ENCODE peak calls at places on chromosomes 12 and 14, in four cellular contexts. C is A549, Y is Peyer's patch, G is HCT116. B is an unnamed sample.

GRCh38 chr14:79730911-79731310 is 480.4 kb downstream of the DIO2 start:
- DNase-seq in Y (no peak), C (no peak), G (no peak), B (no peak)

GRCh38 chr14:89853976-89854693 is 100.4 kb downstream of the EFCAB11 start:
- DNase-seq in C (no peak), Y (no peak), G (no peak), B (no peak)

GRCh38 chr12:11723993-11724392 is 74.5 kb downstream of the ETV6 start:
- DNase-seq in G (no peak), Y (no peak), C (no peak), B (no peak)

GRCh38 chr14:102481791-102482238 is 27.8 kb downstream of the ANKRD9 start:
- DNase-seq in C (peak; percentile 35), G (peak; percentile 21), Y (peak; percentile 71), B (no peak)

GRCh38 chr12:126483145-126484068 is 1418.2 kb downstream of the AACS start:
- DNase-seq in C (no peak), Y (no peak), G (no peak), B (no peak)

GRCh38 chr12:25472453-25472852 is 80.6 kb downstream of the LMNTD1 start:
- DNase-seq in Y (no peak), C (no peak), G (no peak), B (no peak)

GRCh38 chr14:21405097-21405496 is 21.3 kb upstream of the SUPT16H start:
- DNase-seq in C (no peak), Y (no peak), G (no peak), B (no peak)

GRCh38 chr12:3540387-3541320 is 49.7 kb downstream of the PRMT8 start:
- DNase-seq in Y (no peak), G (no peak), C (no peak), B (no peak)

GRCh38 chr14:20493634-20494033 is 11.7 kb upstream of the RNASE10 start:
- DNase-seq in G (no peak), C (no peak), Y (no peak), B (no peak)

GRCh38 chr12:24661657-24662096 is 287.2 kb downstream of the BCAT1 start:
- DNase-seq in Y (no peak), G (no peak), C (no peak), B (no peak)

GRCh38 chr14:63852271-63852816 is 460 bp upstream of the SYNE2 start:
- DNase-seq in G (no peak), Y (no peak), C (peak; percentile 29), B (peak; percentile 22)

GRCh38 chr12:104669851-104670337 is 213.1 kb downstream of the CHST11 start:
- DNase-seq in G (no peak), Y (peak; percentile 76), C (no peak), B (no peak)

DNA sequence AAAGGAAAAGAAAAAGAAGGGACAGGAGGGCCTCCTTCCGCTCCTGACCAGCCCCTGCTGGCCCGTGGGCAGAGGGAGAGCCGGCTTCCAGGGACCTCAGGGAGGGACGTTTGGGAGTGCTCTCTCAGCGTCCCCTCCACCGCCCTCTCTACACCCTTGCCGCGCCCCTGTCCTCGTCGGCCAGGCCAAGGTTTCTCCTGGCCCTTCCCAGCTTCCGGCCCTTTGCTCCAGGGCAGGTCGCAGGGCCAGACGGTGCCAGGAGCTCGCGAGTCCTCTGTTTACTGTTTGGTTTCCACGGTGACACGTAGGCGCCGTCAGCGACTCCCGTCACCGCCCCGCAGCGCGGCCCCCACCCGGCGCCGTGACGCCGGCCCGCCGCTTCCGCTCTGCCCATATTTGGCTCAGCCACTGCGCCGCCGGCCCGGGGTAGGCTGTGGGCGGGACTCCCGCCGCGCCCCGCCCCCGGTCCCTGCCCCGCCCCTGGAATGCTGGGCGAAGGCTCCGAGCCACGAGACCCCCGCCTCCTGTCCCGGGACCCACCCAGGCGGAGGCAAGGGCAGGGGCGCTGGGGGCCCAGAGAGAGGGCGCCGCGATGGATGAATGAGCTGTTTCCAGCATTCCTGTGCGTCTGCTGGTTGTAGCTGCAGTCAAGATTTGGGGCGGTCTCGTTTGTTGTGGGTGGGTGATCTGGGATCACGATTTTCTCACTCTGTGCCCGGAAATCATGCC is 15.5 kb downstream of the FOS start:
- DNase-seq in Y (peak; percentile 97), C (peak; percentile 98), G (peak; percentile 88), B (peak; percentile 95)
- TF ChIP-seq POLR2A in Y (peak; percentile 60), C (peak; percentile 51), G (no peak), B (peak; percentile 62)

DNA sequence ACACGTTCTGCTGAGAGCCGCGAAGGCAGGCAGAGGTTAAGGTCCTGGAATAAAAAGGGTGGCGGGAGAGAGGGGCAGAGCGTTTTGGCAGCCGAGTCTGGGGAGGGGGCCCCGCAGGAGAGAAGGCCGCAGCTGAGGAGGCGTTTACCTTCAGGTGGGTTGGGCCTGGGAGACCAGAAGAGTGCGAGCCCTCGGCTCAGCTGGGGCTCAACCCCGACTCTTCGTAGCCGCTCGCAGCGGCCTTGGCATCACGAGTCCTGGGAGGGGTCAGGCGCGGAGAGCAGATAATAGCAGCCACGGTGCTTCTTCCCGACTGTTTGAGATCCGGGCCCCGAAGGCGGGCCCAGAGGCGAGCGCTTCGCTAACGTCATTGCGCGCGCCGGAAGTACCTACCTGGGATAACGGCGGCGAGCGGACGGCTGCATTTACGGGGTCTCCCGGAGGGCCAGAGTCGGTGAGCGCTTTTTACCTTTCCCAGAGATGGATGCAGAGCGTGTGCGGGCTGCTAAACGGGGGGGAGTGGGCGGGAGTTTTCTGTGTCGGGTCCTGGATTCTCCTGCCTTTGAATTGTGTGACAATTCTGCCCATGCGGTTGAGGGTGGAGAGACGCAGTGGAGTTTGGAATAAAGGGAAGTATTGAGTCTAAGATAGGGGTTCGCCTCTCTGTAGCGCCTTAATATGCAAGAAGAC is at the start of the genes PPHLN1 and ZCRB1:
- DNase-seq in C (peak; percentile 87), G (peak; percentile 51), Y (peak; percentile 94), B (peak; percentile 94)
- TF ChIP-seq POLR2A in C (peak; percentile 68), G (peak; percentile 76), Y (peak; percentile 63), B (peak; percentile 94)

DNA sequence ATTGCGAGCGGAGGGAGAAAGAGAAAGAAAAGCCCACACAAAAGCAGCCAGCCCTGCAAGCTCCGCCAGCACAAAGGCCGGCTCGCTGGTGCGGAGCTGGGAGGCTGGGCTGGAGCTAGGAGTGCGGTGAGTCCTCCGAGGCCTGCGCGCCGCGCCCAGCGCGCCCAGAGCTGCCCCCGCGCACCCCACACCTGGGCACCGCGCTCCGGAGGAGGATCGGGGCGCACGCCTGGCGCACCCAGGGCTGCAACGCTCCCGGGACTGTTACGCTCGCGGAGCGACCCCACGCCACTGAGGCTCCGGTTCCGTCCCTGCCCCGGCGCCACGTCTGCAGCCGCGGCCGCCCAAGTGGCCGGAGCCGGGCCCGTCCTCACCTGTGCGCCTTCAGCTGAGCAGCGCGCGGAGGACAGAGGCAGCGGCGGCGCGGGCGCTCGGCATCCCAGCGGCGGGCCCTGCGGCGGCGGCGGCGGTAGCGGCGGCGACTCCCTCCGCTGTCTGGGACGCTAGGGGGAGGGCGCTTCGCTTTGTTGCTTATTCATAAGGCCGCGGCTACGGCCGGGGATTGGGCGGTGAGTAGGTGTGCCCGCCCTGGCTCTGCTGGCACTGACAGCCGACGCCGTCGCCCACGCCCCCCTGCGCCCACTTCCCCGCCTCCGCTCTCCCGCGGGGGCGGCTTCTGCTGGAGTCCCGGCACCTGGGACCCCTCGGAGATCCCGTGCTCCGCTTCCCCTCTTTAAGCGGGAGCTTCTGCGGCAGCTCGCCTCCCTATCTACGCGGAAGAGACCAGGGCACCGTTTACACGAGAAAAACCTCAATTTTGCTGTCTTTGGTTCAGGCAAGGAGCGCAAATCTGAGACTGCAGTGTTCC is at the start of gene ARMH4:
- DNase-seq in Y (peak; percentile 86), C (peak; percentile 73), G (peak; percentile 57), B (peak; percentile 90)
- TF ChIP-seq POLR2A in Y (no peak), C (no peak), G (no peak), B (no peak)

DNA sequence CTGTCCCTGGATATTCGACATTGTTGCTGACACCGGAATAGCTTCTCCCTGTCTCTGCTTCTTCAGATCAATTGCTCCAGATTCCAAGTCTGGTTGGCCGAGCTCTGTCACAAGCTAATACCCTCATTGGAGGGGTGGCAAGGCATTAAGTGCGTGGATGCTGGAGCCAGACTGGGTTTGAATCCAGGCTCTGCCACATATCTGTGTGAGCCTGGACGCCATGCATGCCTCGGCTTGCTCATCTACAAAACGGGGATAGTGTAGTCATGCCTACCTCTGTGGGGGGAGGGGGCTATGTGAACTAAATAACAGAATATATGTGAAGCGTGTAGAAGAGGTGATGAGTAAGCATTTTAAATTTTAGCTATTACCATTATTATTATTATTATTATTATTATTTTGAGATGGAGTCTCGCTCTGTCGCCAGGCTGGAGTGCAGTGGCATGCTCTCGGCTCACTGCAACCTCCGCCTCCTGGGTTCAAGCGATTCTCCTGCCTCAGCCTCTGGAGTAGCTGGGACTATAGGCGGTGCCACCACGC is 97.3 kb downstream of the AACS start:
- DNase-seq in C (no peak), G (no peak), Y (no peak), B (no peak)
- TF ChIP-seq POLR2A in C (no peak), G (no peak), Y (no peak), B (no peak)

GRCh38 chr12:107320929-107321618 is 227.7 kb upstream of the CRY1 start:
- DNase-seq in G (no peak), Y (peak; percentile 82), C (peak; percentile 71), B (no peak)

GRCh38 chr12:107322063-107322462 is 228.7 kb upstream of the CRY1 start:
- DNase-seq in C (no peak), G (no peak), Y (peak; percentile 49), B (no peak)

GRCh38 chr12:107318804-107319535 is 225.6 kb upstream of the CRY1 start:
- DNase-seq in C (peak; percentile 66), Y (peak; percentile 48), G (no peak), B (peak; percentile 10)

GRCh38 chr12:107319536-107320030 is 226.2 kb upstream of the CRY1 start:
- DNase-seq in Y (no peak), C (no peak), G (no peak), B (no peak)

GRCh38 chr12:107320031-107320928 is 226.9 kb upstream of the CRY1 start:
- DNase-seq in Y (peak; percentile 79), G (no peak), C (peak; percentile 81), B (no peak)
- TF ChIP-seq POLR2A in Y (no peak), G (no peak), C (peak; percentile 46), B (no peak)

DNA sequence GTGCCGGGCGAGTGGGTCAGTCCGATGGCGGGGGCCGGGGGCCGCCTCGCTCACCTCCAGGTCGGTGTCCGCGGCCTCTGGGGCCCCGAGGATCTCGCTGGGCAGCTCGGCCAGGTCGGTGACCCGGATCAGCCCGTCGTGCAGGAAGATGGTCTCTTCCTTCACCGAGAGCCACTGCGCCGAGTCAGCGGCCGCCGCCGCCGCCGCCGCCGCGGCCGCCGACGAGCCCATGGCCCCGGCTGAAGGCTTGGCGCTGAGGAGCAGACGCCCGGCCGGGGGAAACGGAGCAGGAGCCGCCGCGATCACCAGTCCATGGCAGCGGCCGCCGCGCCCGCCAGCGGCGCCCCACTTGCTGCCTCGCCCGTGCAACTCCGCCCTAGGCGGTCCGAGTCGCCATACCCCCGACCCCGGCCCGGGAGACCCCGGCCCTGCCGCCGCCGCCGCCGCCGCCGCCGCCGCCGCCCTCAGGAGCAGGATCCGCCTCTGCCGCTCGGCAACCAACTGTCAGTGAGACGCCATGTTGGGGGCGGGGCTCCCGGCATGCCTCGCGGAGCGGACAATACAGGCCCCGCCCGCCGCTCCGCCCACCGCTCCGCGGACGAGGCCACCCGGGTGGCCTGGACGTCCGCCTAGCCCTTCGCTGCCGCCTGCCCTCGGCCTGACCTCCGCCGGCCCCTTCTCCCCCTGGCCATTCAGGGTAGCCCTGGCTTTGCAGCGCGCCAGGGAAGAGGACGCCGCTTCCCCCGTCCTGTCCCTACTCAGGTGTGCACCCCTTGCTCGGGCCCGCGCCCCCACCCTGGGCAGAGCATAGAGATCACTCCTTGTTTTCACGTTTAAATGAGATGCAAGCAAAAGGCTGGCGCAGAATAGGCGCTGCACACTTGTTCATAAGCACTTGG is at the start of gene HECTD4:
- DNase-seq in Y (peak; percentile 98), G (peak; percentile 42), C (peak; percentile 87), B (peak; percentile 93)
- TF ChIP-seq POLR2A in Y (peak; percentile 84), G (peak; percentile 85), C (peak; percentile 98), B (peak; percentile 90)

B was measured in erythroblast.